ENCODE peak calls at places on chromosomes 6 and 20, in eight cellular contexts. One of them, this sample, is unnamed.

GRCh38 chr6:89928604-89929003 is 34.3 kb downstream of the GJA10 start:
- DNase-seq in left cardiac atrium: no peak
- DNase-seq in GF-D8: no peak
- DNase-seq in activated naive CD8-positive, alpha-beta T cell treated with anti-CD3 and anti-CD28 coated beads, Interleukin-2, amount 50 U/mL, for 16 hours: no peak
- DNase-seq in T-cell: no peak
- DNase-seq in lower leg skin: no peak
- DNase-seq in activated CD8-positive, alpha-beta T cell treated with anti-CD3 and anti-CD28 coated beads, Interleukin-2, amount 10 ng/mL, durations not matched to agents 7 days and 5 days: no peak
- DNase-seq in brain microvascular endothelial cell: no peak
- DNase-seq in this sample: no peak

GRCh38 chr20:61765081-61765870 is 300.4 kb downstream of the TAF4 start:
- DNase-seq in left cardiac atrium: no peak
- DNase-seq in GF-D8: no peak
- DNase-seq in activated naive CD8-positive, alpha-beta T cell treated with anti-CD3 and anti-CD28 coated beads, Interleukin-2, amount 50 U/mL, for 16 hours: no peak
- DNase-seq in T-cell: no peak
- DNase-seq in lower leg skin: no peak
- DNase-seq in activated CD8-positive, alpha-beta T cell treated with anti-CD3 and anti-CD28 coated beads, Interleukin-2, amount 10 ng/mL, durations not matched to agents 7 days and 5 days: no peak
- DNase-seq in brain microvascular endothelial cell: no peak
- DNase-seq in this sample: no peak

GRCh38 chr6:26020291-26020982 is 57.8 kb downstream of the TRIM38 start:
- DNase-seq in left cardiac atrium: peak; percentile 81
- DNase-seq in GF-D8: peak; percentile 80
- DNase-seq in activated naive CD8-positive, alpha-beta T cell treated with anti-CD3 and anti-CD28 coated beads, Interleukin-2, amount 50 U/mL, for 16 hours: no peak
- DNase-seq in T-cell: peak; percentile 75
- DNase-seq in lower leg skin: peak; percentile 86
- DNase-seq in activated CD8-positive, alpha-beta T cell treated with anti-CD3 and anti-CD28 coated beads, Interleukin-2, amount 10 ng/mL, durations not matched to agents 7 days and 5 days: peak; percentile 88
- DNase-seq in brain microvascular endothelial cell: peak; percentile 83
- DNase-seq in this sample: peak; percentile 71

GRCh38 chr6:35108309-35108885 is 32.7 kb downstream of the TCP11 start:
- DNase-seq in left cardiac atrium: no peak
- DNase-seq in GF-D8: no peak
- DNase-seq in activated naive CD8-positive, alpha-beta T cell treated with anti-CD3 and anti-CD28 coated beads, Interleukin-2, amount 50 U/mL, for 16 hours: no peak
- DNase-seq in T-cell: no peak
- DNase-seq in lower leg skin: no peak
- DNase-seq in activated CD8-positive, alpha-beta T cell treated with anti-CD3 and anti-CD28 coated beads, Interleukin-2, amount 10 ng/mL, durations not matched to agents 7 days and 5 days: no peak
- DNase-seq in brain microvascular endothelial cell: no peak
- DNase-seq in this sample: no peak

GRCh38 chr6:127716425-127716930 is 139.5 kb downstream of the C6orf58 start:
- DNase-seq in left cardiac atrium: no peak
- DNase-seq in GF-D8: no peak
- DNase-seq in activated naive CD8-positive, alpha-beta T cell treated with anti-CD3 and anti-CD28 coated beads, Interleukin-2, amount 50 U/mL, for 16 hours: no peak
- DNase-seq in T-cell: no peak
- DNase-seq in lower leg skin: no peak
- DNase-seq in activated CD8-positive, alpha-beta T cell treated with anti-CD3 and anti-CD28 coated beads, Interleukin-2, amount 10 ng/mL, durations not matched to agents 7 days and 5 days: no peak
- DNase-seq in brain microvascular endothelial cell: no peak
- DNase-seq in this sample: no peak

GRCh38 chr6:87803784-87804183 is 101.8 kb upstream of the AKIRIN2 start:
- DNase-seq in left cardiac atrium: no peak
- DNase-seq in GF-D8: no peak
- DNase-seq in activated naive CD8-positive, alpha-beta T cell treated with anti-CD3 and anti-CD28 coated beads, Interleukin-2, amount 50 U/mL, for 16 hours: no peak
- DNase-seq in T-cell: no peak
- DNase-seq in lower leg skin: no peak
- DNase-seq in activated CD8-positive, alpha-beta T cell treated with anti-CD3 and anti-CD28 coated beads, Interleukin-2, amount 10 ng/mL, durations not matched to agents 7 days and 5 days: no peak
- DNase-seq in brain microvascular endothelial cell: no peak
- DNase-seq in this sample: no peak

GRCh38 chr6:92329416-92329815 is 1089.9 kb downstream of the EPHA7 start:
- DNase-seq in left cardiac atrium: no peak
- DNase-seq in GF-D8: no peak
- DNase-seq in activated naive CD8-positive, alpha-beta T cell treated with anti-CD3 and anti-CD28 coated beads, Interleukin-2, amount 50 U/mL, for 16 hours: no peak
- DNase-seq in T-cell: no peak
- DNase-seq in lower leg skin: no peak
- DNase-seq in activated CD8-positive, alpha-beta T cell treated with anti-CD3 and anti-CD28 coated beads, Interleukin-2, amount 10 ng/mL, durations not matched to agents 7 days and 5 days: no peak
- DNase-seq in brain microvascular endothelial cell: peak; percentile 6
- DNase-seq in this sample: no peak

GRCh38 chr6:137659871-137660270 is 165.7 kb upstream of the OLIG3 start:
- DNase-seq in left cardiac atrium: no peak
- DNase-seq in GF-D8: no peak
- DNase-seq in activated naive CD8-positive, alpha-beta T cell treated with anti-CD3 and anti-CD28 coated beads, Interleukin-2, amount 50 U/mL, for 16 hours: no peak
- DNase-seq in T-cell: no peak
- DNase-seq in lower leg skin: no peak
- DNase-seq in activated CD8-positive, alpha-beta T cell treated with anti-CD3 and anti-CD28 coated beads, Interleukin-2, amount 10 ng/mL, durations not matched to agents 7 days and 5 days: no peak
- DNase-seq in brain microvascular endothelial cell: no peak
- DNase-seq in this sample: no peak

GRCh38 chr20:43235998-43236397 is 46.3 kb upstream of the PTPRT start:
- DNase-seq in left cardiac atrium: no peak
- DNase-seq in GF-D8: no peak
- DNase-seq in activated naive CD8-positive, alpha-beta T cell treated with anti-CD3 and anti-CD28 coated beads, Interleukin-2, amount 50 U/mL, for 16 hours: no peak
- DNase-seq in T-cell: no peak
- DNase-seq in lower leg skin: no peak
- DNase-seq in activated CD8-positive, alpha-beta T cell treated with anti-CD3 and anti-CD28 coated beads, Interleukin-2, amount 10 ng/mL, durations not matched to agents 7 days and 5 days: no peak
- DNase-seq in brain microvascular endothelial cell: no peak
- DNase-seq in this sample: no peak

GRCh38 chr6:168671028-168671862 is 230.3 kb downstream of the SMOC2 start:
- DNase-seq in left cardiac atrium: no peak
- DNase-seq in GF-D8: no peak
- DNase-seq in activated naive CD8-positive, alpha-beta T cell treated with anti-CD3 and anti-CD28 coated beads, Interleukin-2, amount 50 U/mL, for 16 hours: no peak
- DNase-seq in T-cell: no peak
- DNase-seq in lower leg skin: no peak
- DNase-seq in activated CD8-positive, alpha-beta T cell treated with anti-CD3 and anti-CD28 coated beads, Interleukin-2, amount 10 ng/mL, durations not matched to agents 7 days and 5 days: no peak
- DNase-seq in brain microvascular endothelial cell: no peak
- DNase-seq in this sample: no peak

GRCh38 chr20:39795401-39796272 is 833.5 kb downstream of the DHX35 start:
- DNase-seq in left cardiac atrium: peak; percentile 28
- DNase-seq in GF-D8: no peak
- DNase-seq in activated naive CD8-positive, alpha-beta T cell treated with anti-CD3 and anti-CD28 coated beads, Interleukin-2, amount 50 U/mL, for 16 hours: no peak
- DNase-seq in T-cell: no peak
- DNase-seq in lower leg skin: no peak
- DNase-seq in activated CD8-positive, alpha-beta T cell treated with anti-CD3 and anti-CD28 coated beads, Interleukin-2, amount 10 ng/mL, durations not matched to agents 7 days and 5 days: no peak
- DNase-seq in brain microvascular endothelial cell: peak; percentile 16
- DNase-seq in this sample: no peak

GRCh38 chr20:16942702-16943101 is 194.5 kb downstream of the OTOR start:
- DNase-seq in left cardiac atrium: no peak
- DNase-seq in GF-D8: no peak
- DNase-seq in activated naive CD8-positive, alpha-beta T cell treated with anti-CD3 and anti-CD28 coated beads, Interleukin-2, amount 50 U/mL, for 16 hours: no peak
- DNase-seq in T-cell: no peak
- DNase-seq in lower leg skin: no peak
- DNase-seq in activated CD8-positive, alpha-beta T cell treated with anti-CD3 and anti-CD28 coated beads, Interleukin-2, amount 10 ng/mL, durations not matched to agents 7 days and 5 days: no peak
- DNase-seq in brain microvascular endothelial cell: no peak
- DNase-seq in this sample: no peak

GRCh38 chr6:99521557-99522286 is 6.5 kb upstream of the USP45 start:
- DNase-seq in left cardiac atrium: peak; percentile 47
- DNase-seq in GF-D8: no peak
- DNase-seq in activated naive CD8-positive, alpha-beta T cell treated with anti-CD3 and anti-CD28 coated beads, Interleukin-2, amount 50 U/mL, for 16 hours: no peak
- DNase-seq in T-cell: no peak
- DNase-seq in lower leg skin: no peak
- DNase-seq in activated CD8-positive, alpha-beta T cell treated with anti-CD3 and anti-CD28 coated beads, Interleukin-2, amount 10 ng/mL, durations not matched to agents 7 days and 5 days: no peak
- DNase-seq in brain microvascular endothelial cell: peak; percentile 59
- DNase-seq in this sample: no peak

GRCh38 chr20:59775221-59776055 is 158.0 kb downstream of the SYCP2 start:
- DNase-seq in left cardiac atrium: no peak
- DNase-seq in GF-D8: no peak
- DNase-seq in activated naive CD8-positive, alpha-beta T cell treated with anti-CD3 and anti-CD28 coated beads, Interleukin-2, amount 50 U/mL, for 16 hours: no peak
- DNase-seq in T-cell: no peak
- DNase-seq in lower leg skin: no peak
- DNase-seq in activated CD8-positive, alpha-beta T cell treated with anti-CD3 and anti-CD28 coated beads, Interleukin-2, amount 10 ng/mL, durations not matched to agents 7 days and 5 days: no peak
- DNase-seq in brain microvascular endothelial cell: no peak
- DNase-seq in this sample: no peak

GRCh38 chr6:35471836-35472345 is 3.7 kb downstream of the RPL10A start:
- DNase-seq in left cardiac atrium: no peak
- DNase-seq in GF-D8: no peak
- DNase-seq in activated naive CD8-positive, alpha-beta T cell treated with anti-CD3 and anti-CD28 coated beads, Interleukin-2, amount 50 U/mL, for 16 hours: no peak
- DNase-seq in T-cell: no peak
- DNase-seq in lower leg skin: no peak
- DNase-seq in activated CD8-positive, alpha-beta T cell treated with anti-CD3 and anti-CD28 coated beads, Interleukin-2, amount 10 ng/mL, durations not matched to agents 7 days and 5 days: no peak
- DNase-seq in brain microvascular endothelial cell: no peak
- DNase-seq in this sample: no peak

GRCh38 chr6:134436281-134436815 is 118.4 kb upstream of the SGK1 start:
- DNase-seq in left cardiac atrium: peak; percentile 52
- DNase-seq in GF-D8: no peak
- DNase-seq in activated naive CD8-positive, alpha-beta T cell treated with anti-CD3 and anti-CD28 coated beads, Interleukin-2, amount 50 U/mL, for 16 hours: peak; percentile 40
- DNase-seq in T-cell: no peak
- DNase-seq in lower leg skin: peak; percentile 76
- DNase-seq in activated CD8-positive, alpha-beta T cell treated with anti-CD3 and anti-CD28 coated beads, Interleukin-2, amount 10 ng/mL, durations not matched to agents 7 days and 5 days: peak; percentile 62
- DNase-seq in brain microvascular endothelial cell: peak; percentile 98
- DNase-seq in this sample: peak; percentile 77

GRCh38 chr20:12925214-12925755 is 83.5 kb upstream of the SPTLC3 start:
- DNase-seq in left cardiac atrium: peak; percentile 39
- DNase-seq in GF-D8: peak; percentile 3
- DNase-seq in activated naive CD8-positive, alpha-beta T cell treated with anti-CD3 and anti-CD28 coated beads, Interleukin-2, amount 50 U/mL, for 16 hours: no peak
- DNase-seq in T-cell: no peak
- DNase-seq in lower leg skin: peak; percentile 17
- DNase-seq in activated CD8-positive, alpha-beta T cell treated with anti-CD3 and anti-CD28 coated beads, Interleukin-2, amount 10 ng/mL, durations not matched to agents 7 days and 5 days: peak; percentile 47
- DNase-seq in brain microvascular endothelial cell: peak; percentile 79
- DNase-seq in this sample: no peak

GRCh38 chr6:137846772-137847313 is 20.2 kb upstream of the TNFAIP3 start:
- DNase-seq in left cardiac atrium: peak; percentile 59
- DNase-seq in GF-D8: peak; percentile 96
- DNase-seq in activated naive CD8-positive, alpha-beta T cell treated with anti-CD3 and anti-CD28 coated beads, Interleukin-2, amount 50 U/mL, for 16 hours: no peak
- DNase-seq in T-cell: no peak
- DNase-seq in lower leg skin: no peak
- DNase-seq in activated CD8-positive, alpha-beta T cell treated with anti-CD3 and anti-CD28 coated beads, Interleukin-2, amount 10 ng/mL, durations not matched to agents 7 days and 5 days: peak; percentile 17
- DNase-seq in brain microvascular endothelial cell: no peak
- DNase-seq in this sample: no peak

GRCh38 chr20:20552076-20552475 is 160.4 kb downstream of the RALGAPA2 start:
- DNase-seq in left cardiac atrium: no peak
- DNase-seq in GF-D8: no peak
- DNase-seq in activated naive CD8-positive, alpha-beta T cell treated with anti-CD3 and anti-CD28 coated beads, Interleukin-2, amount 50 U/mL, for 16 hours: no peak
- DNase-seq in T-cell: no peak
- DNase-seq in lower leg skin: no peak
- DNase-seq in activated CD8-positive, alpha-beta T cell treated with anti-CD3 and anti-CD28 coated beads, Interleukin-2, amount 10 ng/mL, durations not matched to agents 7 days and 5 days: no peak
- DNase-seq in brain microvascular endothelial cell: no peak
- DNase-seq in this sample: no peak

GRCh38 chr6:98634569-98634968 is 199.8 kb upstream of the POU3F2 start:
- DNase-seq in left cardiac atrium: no peak
- DNase-seq in GF-D8: no peak
- DNase-seq in activated naive CD8-positive, alpha-beta T cell treated with anti-CD3 and anti-CD28 coated beads, Interleukin-2, amount 50 U/mL, for 16 hours: no peak
- DNase-seq in T-cell: no peak
- DNase-seq in lower leg skin: no peak
- DNase-seq in activated CD8-positive, alpha-beta T cell treated with anti-CD3 and anti-CD28 coated beads, Interleukin-2, amount 10 ng/mL, durations not matched to agents 7 days and 5 days: no peak
- DNase-seq in brain microvascular endothelial cell: no peak
- DNase-seq in this sample: no peak

GRCh38 chr20:38143646-38144554 is 21.2 kb downstream of the TGM2 start:
- DNase-seq in left cardiac atrium: peak; percentile 67
- DNase-seq in GF-D8: peak; percentile 84
- DNase-seq in activated naive CD8-positive, alpha-beta T cell treated with anti-CD3 and anti-CD28 coated beads, Interleukin-2, amount 50 U/mL, for 16 hours: no peak
- DNase-seq in T-cell: no peak
- DNase-seq in lower leg skin: no peak
- DNase-seq in activated CD8-positive, alpha-beta T cell treated with anti-CD3 and anti-CD28 coated beads, Interleukin-2, amount 10 ng/mL, durations not matched to agents 7 days and 5 days: no peak
- DNase-seq in brain microvascular endothelial cell: peak; percentile 74
- DNase-seq in this sample: no peak

GRCh38 chr6:6569768-6570167 is 18.8 kb upstream of the LY86 start:
- DNase-seq in left cardiac atrium: no peak
- DNase-seq in GF-D8: no peak
- DNase-seq in activated naive CD8-positive, alpha-beta T cell treated with anti-CD3 and anti-CD28 coated beads, Interleukin-2, amount 50 U/mL, for 16 hours: no peak
- DNase-seq in T-cell: no peak
- DNase-seq in lower leg skin: no peak
- DNase-seq in activated CD8-positive, alpha-beta T cell treated with anti-CD3 and anti-CD28 coated beads, Interleukin-2, amount 10 ng/mL, durations not matched to agents 7 days and 5 days: no peak
- DNase-seq in brain microvascular endothelial cell: no peak
- DNase-seq in this sample: no peak

GRCh38 chr20:10846831-10847230 is 173.0 kb upstream of the JAG1 start:
- DNase-seq in left cardiac atrium: no peak
- DNase-seq in GF-D8: no peak
- DNase-seq in activated naive CD8-positive, alpha-beta T cell treated with anti-CD3 and anti-CD28 coated beads, Interleukin-2, amount 50 U/mL, for 16 hours: no peak
- DNase-seq in T-cell: no peak
- DNase-seq in lower leg skin: no peak
- DNase-seq in activated CD8-positive, alpha-beta T cell treated with anti-CD3 and anti-CD28 coated beads, Interleukin-2, amount 10 ng/mL, durations not matched to agents 7 days and 5 days: no peak
- DNase-seq in brain microvascular endothelial cell: no peak
- DNase-seq in this sample: no peak